ENCODE peak calls at places on chromosome 6, in eight cellular contexts. C is Peyer's patch, Q is cardiac fibroblast, Z is OCI-LY7, X is esophagus muscularis mucosa, O is breast epithelium, M is mucosa of descending colon, Y is heart right ventricle. I is an unnamed sample.

GRCh38 chr6:142398353-142398752 is 96.5 kb downstream of the ADGRG6 start:
- DNase-seq in C (no peak), Q (no peak), Z (no peak), X (no peak), O (no peak), M (no peak), Y (no peak), I (no peak)

GRCh38 chr6:40989204-40990179 is 49.5 kb downstream of the UNC5CL start:
- DNase-seq in C (no peak), Q (no peak), Z (no peak), X (peak; percentile 64), O (no peak), M (no peak), Y (no peak), I (no peak)

GRCh38 chr6:131949909-131950766 is 1.0 kb downstream of the CCN2 start:
- DNase-seq in C (peak; percentile 83), Q (peak; percentile 96), Z (no peak), X (no peak), O (peak; percentile 71), M (peak; percentile 86), Y (peak; percentile 74), I (peak; percentile 44)

GRCh38 chr6:157670466-157671186 is 152.4 kb upstream of the SNX9 start:
- DNase-seq in C (peak; percentile 18), Q (peak; percentile 39), Z (peak; percentile 7), X (no peak), O (no peak), M (no peak), Y (peak; percentile 35), I (no peak)

GRCh38 chr6:166567107-166567506 is 19.4 kb downstream of the RAMACL start:
- DNase-seq in C (no peak), Q (peak; percentile 95), Z (no peak), X (no peak), O (no peak), M (no peak), Y (no peak), I (no peak)

GRCh38 chr6:109690373-109690739 is 646 bp downstream of the AK9 start:
- DNase-seq in C (peak; percentile 84), Q (no peak), Z (peak; percentile 63), X (no peak), O (peak; percentile 55), M (peak; percentile 87), Y (peak; percentile 55), I (peak; percentile 68)

GRCh38 chr6:99241905-99242534 is 107.5 kb downstream of the FAXC start:
- DNase-seq in C (no peak), Q (peak; percentile 14), Z (peak; percentile 7), X (no peak), O (no peak), M (no peak), Y (no peak), I (peak; percentile 22)

GRCh38 chr6:16239090-16239797 is 857 bp downstream of the GMPR start:
- DNase-seq in C (peak; percentile 64), Q (peak; percentile 39), Z (no peak), X (no peak), O (no peak), M (peak; percentile 68), Y (peak; percentile 75), I (no peak)

GRCh38 chr6:113011389-113011788 is 664.3 kb downstream of the RFPL4B start:
- DNase-seq in C (no peak), Q (peak; percentile 52), Z (no peak), X (no peak), O (no peak), M (no peak), Y (no peak), I (no peak)

GRCh38 chr6:165900970-165901369 is 237.9 kb upstream of the PDE10A start:
- DNase-seq in C (no peak), Q (no peak), Z (no peak), X (no peak), O (no peak), M (no peak), Y (no peak), I (no peak)

GRCh38 chr6:49453221-49453620 is 9.8 kb downstream of the MMUT start:
- DNase-seq in C (no peak), Q (peak; percentile 13), Z (peak; percentile 8), X (no peak), O (no peak), M (no peak), Y (no peak), I (no peak)

GRCh38 chr6:166008441-166009369 is 158.9 kb downstream of the TBXT start:
- DNase-seq in C (no peak), Q (peak; percentile 77), Z (no peak), X (peak; percentile 89), O (no peak), M (no peak), Y (no peak), I (no peak)

GRCh38 chr6:69867075-69867911 is 937 bp downstream of the COL19A1 start:
- DNase-seq in C (peak; percentile 61), Q (peak; percentile 32), Z (peak; percentile 79), X (no peak), O (no peak), M (peak; percentile 38), Y (peak; percentile 71), I (peak; percentile 71)

GRCh38 chr6:40484066-40484465 is 103.1 kb downstream of the LRFN2 start:
- DNase-seq in C (no peak), Q (no peak), Z (no peak), X (no peak), O (no peak), M (no peak), Y (no peak), I (no peak)

DNA sequence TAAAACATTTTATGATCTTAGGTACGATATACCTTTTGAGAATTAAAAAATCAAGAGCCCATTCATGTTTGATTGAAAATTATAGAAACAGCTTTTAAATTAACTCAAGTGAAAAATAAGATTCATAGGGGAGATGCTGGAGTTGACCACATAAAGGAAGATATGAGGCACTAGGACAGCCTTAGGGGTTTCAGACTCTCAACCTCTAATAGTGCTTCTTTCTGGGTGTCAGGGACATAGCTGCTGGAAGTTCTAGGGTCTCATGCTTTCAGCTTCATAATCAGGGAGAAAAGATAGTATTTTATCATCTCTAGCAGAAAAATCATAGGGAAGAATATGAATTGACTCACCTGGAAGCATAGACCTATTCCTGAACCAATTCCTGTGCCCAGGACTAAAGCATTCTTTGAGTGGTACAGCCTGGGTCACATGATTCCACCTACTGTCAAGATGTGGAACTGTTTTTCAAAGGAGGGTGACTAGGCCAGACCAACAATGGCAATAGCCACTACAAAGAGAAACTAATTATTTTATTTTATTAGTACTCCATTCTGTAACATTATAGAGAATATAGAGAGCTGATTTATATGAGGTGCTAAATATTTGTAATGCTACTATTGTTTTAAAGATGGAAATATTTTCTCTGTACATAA is 27.8 kb upstream of the CENPW start:
- DNase-seq in C (no peak), Q (peak; percentile 15), Z (no peak), X (no peak), O (no peak), M (peak; percentile 16), Y (no peak), I (peak; percentile 18)
- TF ChIP-seq CTCF in C (peak; percentile 52), Q (peak; percentile 41), Z (peak; percentile 62), X (no peak), O (no peak), M (no peak), Y (peak; percentile 10), I (peak; percentile 10)

GRCh38 chr6:31897612-31898199 is at the start of gene EHMT2:
- DNase-seq in C (peak; percentile 93), Q (peak; percentile 81), Z (peak; percentile 88), X (peak; percentile 96), O (peak; percentile 79), M (peak; percentile 85), Y (peak; percentile 85), I (peak; percentile 91)
- TF ChIP-seq CTCF in C (peak; percentile 61), Q (no peak), Z (no peak), X (no peak), O (no peak), M (no peak), Y (no peak), I (no peak)

DNA sequence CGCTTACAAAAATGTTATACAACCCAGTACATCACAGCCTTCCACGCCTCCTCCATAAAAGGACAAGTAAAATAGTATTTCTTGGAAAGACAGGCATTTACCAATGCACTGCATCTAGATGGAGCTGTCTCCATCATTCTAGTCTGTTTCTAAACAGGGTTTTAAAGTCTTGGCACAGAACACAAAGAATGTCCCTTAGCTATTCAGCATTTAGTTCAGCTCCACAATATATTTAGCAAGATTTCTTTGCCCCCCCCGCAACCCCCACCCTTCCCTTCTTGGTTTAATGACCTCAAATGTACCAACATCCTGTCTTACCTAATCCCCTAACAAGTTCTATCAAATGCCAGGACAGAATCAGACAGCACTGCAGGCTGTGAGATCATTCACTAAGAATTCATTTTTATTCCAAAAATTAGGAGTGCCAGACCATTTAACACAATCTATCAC is 198.6 kb downstream of the BACH2 start:
- DNase-seq in C (no peak), Q (peak; percentile 95), Z (no peak), X (peak; percentile 97), O (peak; percentile 56), M (peak; percentile 21), Y (peak; percentile 17), I (no peak)
- TF ChIP-seq CTCF in C (peak; percentile 5), Q (peak; percentile 14), Z (peak; percentile 38), X (peak; percentile 33), O (peak; percentile 28), M (no peak), Y (peak; percentile 25), I (no peak)

GRCh38 chr6:114108119-114109002 is 137.4 kb upstream of the HDAC2 start:
- DNase-seq in C (peak; percentile 62), Q (peak; percentile 79), Z (peak; percentile 41), X (no peak), O (no peak), M (peak; percentile 88), Y (peak; percentile 49), I (peak; percentile 25)
- TF ChIP-seq CTCF in C (peak; percentile 38), Q (peak; percentile 88), Z (peak; percentile 82), X (peak; percentile 41), O (no peak), M (peak; percentile 20), Y (peak; percentile 46), I (peak; percentile 72)

GRCh38 chr6:35049346-35049745 is 91.8 kb downstream of the TCP11 start:
- DNase-seq in C (peak; percentile 34), Q (no peak), Z (no peak), X (no peak), O (no peak), M (no peak), Y (no peak), I (no peak)

GRCh38 chr6:35049885-35050284 is 91.3 kb downstream of the TCP11 start:
- DNase-seq in C (peak; percentile 57), Q (peak; percentile 66), Z (no peak), X (no peak), O (no peak), M (peak; percentile 66), Y (peak; percentile 67), I (no peak)

GRCh38 chr6:35048031-35048613 is 93.0 kb downstream of the TCP11 start:
- DNase-seq in C (peak; percentile 32), Q (no peak), Z (no peak), X (no peak), O (no peak), M (no peak), Y (no peak), I (no peak)

GRCh38 chr6:35047265-35048011 is 93.7 kb downstream of the TCP11 start:
- DNase-seq in C (no peak), Q (peak; percentile 79), Z (no peak), X (no peak), O (no peak), M (no peak), Y (no peak), I (no peak)

GRCh38 chr6:35048631-35049083 is 92.5 kb downstream of the TCP11 start:
- DNase-seq in C (peak; percentile 49), Q (peak; percentile 77), Z (peak; percentile 10), X (no peak), O (no peak), M (peak; percentile 58), Y (no peak), I (peak; percentile 30)
- TF ChIP-seq CTCF in C (peak; percentile 3), Q (peak; percentile 11), Z (peak; percentile 31), X (peak; percentile 40), O (no peak), M (no peak), Y (no peak), I (peak; percentile 22)